ENCODE peak calls at places on chromosome 20, in four cellular contexts. X is NB4, D is GM12865, C is neural progenitor cell. R is an unnamed sample.
A peak's percentile ranks its signal among the peaks of the same experiment; 100 is the strongest.

GRCh38 chr20:21615617-21616080 is 89.8 kb upstream of the PAX1 start:
- DNase-seq in X (peak; percentile 69), D (peak; percentile 67), C (peak; percentile 84), R (peak; percentile 61)

GRCh38 chr20:16064991-16065707 is 508.1 kb downstream of the KIF16B start:
- DNase-seq in D (no peak), X (no peak), C (no peak), R (no peak)

GRCh38 chr20:38779247-38780097 is 26.0 kb upstream of the PPP1R16B start:
- DNase-seq in C (peak; percentile 15), D (no peak), X (no peak), R (no peak)

GRCh38 chr20:32191873-32192272 is 15.7 kb downstream of the PLAGL2 start:
- DNase-seq in C (no peak), D (no peak), X (no peak), R (no peak)

GRCh38 chr20:23062632-23063031 is 13.2 kb upstream of the THBD start:
- DNase-seq in D (no peak), C (no peak), X (no peak), R (no peak)

GRCh38 chr20:46883847-46884246 is 10.8 kb upstream of the EYA2 start:
- DNase-seq in X (no peak), D (no peak), C (no peak), R (no peak)

GRCh38 chr20:37584238-37584807 is 56.6 kb upstream of the BLCAP start:
- DNase-seq in D (no peak), X (no peak), C (no peak), R (no peak)

GRCh38 chr20:25584905-25585704 is at the start of gene NINL:
- DNase-seq in C (peak; percentile 95), D (no peak), X (no peak), R (peak; percentile 58)

GRCh38 chr20:46582648-46583047 is 32.2 kb upstream of the OCSTAMP start:
- DNase-seq in C (no peak), D (no peak), X (no peak), R (no peak)

GRCh38 chr20:48682529-48683385 is 145.0 kb downstream of the PREX1 start:
- DNase-seq in X (no peak), D (no peak), C (peak; percentile 84), R (no peak)

GRCh38 chr20:9467995-9468394 is 46.4 kb upstream of the LAMP5 start:
- DNase-seq in X (peak; percentile 54), C (peak; percentile 59), D (peak; percentile 25), R (no peak)
- TF ChIP-seq CTCF in X (peak; percentile 81), C (peak; percentile 84), D (peak; percentile 68), R (peak; percentile 43)

GRCh38 chr20:1437222-1437904 is 29.3 kb downstream of the NSFL1C start:
- DNase-seq in C (peak; percentile 75), X (peak; percentile 88), D (peak; percentile 89), R (peak; percentile 84)

GRCh38 chr20:1441133-1441532 is 25.5 kb downstream of the NSFL1C start:
- DNase-seq in C (no peak), X (no peak), D (no peak), R (no peak)

GRCh38 chr20:1442304-1442703 is 24.3 kb downstream of the NSFL1C start:
- DNase-seq in C (no peak), X (no peak), D (no peak), R (no peak)

GRCh38 chr20:1438361-1438760 is 28.3 kb downstream of the NSFL1C start:
- DNase-seq in C (no peak), X (peak; percentile 47), D (no peak), R (no peak)

GRCh38 chr20:1440024-1440423 is 26.6 kb downstream of the NSFL1C start:
- DNase-seq in C (peak; percentile 60), D (peak; percentile 32), X (peak; percentile 61), R (peak; percentile 60)
- TF ChIP-seq CTCF in C (peak; percentile 49), D (peak; percentile 28), X (peak; percentile 87), R (peak; percentile 14)

DNA sequence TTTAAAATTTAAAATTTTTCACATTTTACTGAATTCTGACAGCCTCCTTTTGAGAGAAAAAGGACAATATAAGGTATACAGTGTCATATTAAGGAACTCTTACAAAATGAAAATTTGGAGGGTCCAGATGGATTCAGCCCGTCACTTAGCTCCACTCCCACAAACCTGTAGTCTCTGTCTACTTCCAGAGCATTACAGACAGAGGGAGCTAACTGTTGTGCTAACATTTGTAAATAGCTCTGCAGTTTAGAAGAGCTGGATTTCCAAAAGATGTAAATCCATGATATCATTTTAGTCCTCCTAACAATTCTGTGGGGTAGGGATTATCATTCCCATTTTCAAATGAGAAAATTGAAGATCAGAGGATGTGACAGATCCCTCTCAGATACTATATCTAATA is 16.1 kb upstream of the SERINC3 start:
- DNase-seq in C (no peak), D (no peak), X (no peak), R (no peak)
- TF ChIP-seq CTCF in C (no peak), D (no peak), X (no peak), R (no peak)

GRCh38 chr20:2713285-2713684 is 20.7 kb downstream of the EBF4 start:
- DNase-seq in X (peak; percentile 65), C (no peak), D (no peak), R (no peak)
- TF ChIP-seq CTCF in X (peak; percentile 56), C (peak; percentile 39), D (peak; percentile 36), R (peak; percentile 36)

DNA sequence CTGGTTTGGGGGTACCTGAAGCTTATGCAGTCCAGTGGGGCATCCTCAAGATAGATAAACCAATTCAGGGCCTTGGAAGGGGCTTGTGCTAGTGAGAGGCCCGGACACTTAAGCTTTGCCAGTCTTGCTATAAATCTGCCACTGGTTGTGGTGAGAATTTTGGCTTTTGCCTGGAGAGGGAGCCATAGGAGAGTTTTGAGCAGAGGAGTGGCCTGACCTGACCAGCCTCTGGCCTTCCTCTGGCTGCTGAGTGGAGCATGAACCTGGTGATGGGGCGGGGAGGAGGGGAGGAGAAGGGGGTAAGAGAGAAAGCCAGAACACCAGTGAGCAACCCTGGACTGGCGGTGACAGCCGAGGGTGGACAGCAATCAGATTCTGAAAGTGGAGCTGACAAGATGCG is 7.1 kb downstream of the TMEM74B start:
- DNase-seq in X (no peak), D (no peak), C (peak; percentile 46), R (no peak)
- TF ChIP-seq CTCF in X (peak; percentile 6), D (no peak), C (peak; percentile 47), R (no peak)

R was measured in activated CD8-positive, alpha-beta T cell treated with anti-CD3 and anti-CD28 coated beads for 36 hours.